ENCODE peak calls at places on chromosomes 2 and 18, in four cellular contexts. C is heart right ventricle, D is spleen, S is uterus. I is an unnamed sample. For H3K9me3 and H3K36me3, the result is how much of the 10 kb centered on the place peaks cover.

GRCh38 chr2:74079522-74080341 is 68.0 kb downstream of the BOLA3 start:
- DNase-seq in C (no peak), D (no peak), S (no peak), I (no peak)

GRCh38 chr2:17763641-17764333 is 9.8 kb downstream of the GEN1 start:
- DNase-seq in C (no peak), D (no peak), S (no peak), I (no peak)

GRCh38 chr18:55925772-55926171 is 337.8 kb upstream of the TCF4 start:
- DNase-seq in C (no peak), D (no peak), S (no peak), I (no peak)

GRCh38 chr2:202121532-202122166 is 48.6 kb downstream of the KIAA2012 start:
- DNase-seq in C (peak), D (no peak), S (no peak), I (no peak)

GRCh38 chr2:64455545-64455944 is 1.6 kb downstream of the LGALSL start:
- DNase-seq in C (no peak), D (no peak), S (no peak), I (no peak)

GRCh38 chr2:7744827-7745226 is 827.6 kb downstream of the RNF144A start:
- DNase-seq in C (no peak), D (no peak), S (no peak), I (no peak)

GRCh38 chr2:231611273-231612198 is 18.9 kb downstream of the TEX44 start:
- DNase-seq in C (no peak), D (no peak), S (peak), I (peak)

GRCh38 chr18:61549411-61549810 is 216.2 kb downstream of the CDH20 start:
- DNase-seq in C (no peak), D (no peak), S (no peak), I (no peak)

GRCh38 chr2:152543717-152544116 is 173.5 kb downstream of the PRPF40A start:
- DNase-seq in C (no peak), D (no peak), S (no peak), I (no peak)

GRCh38 chr2:201973316-201973715 is 60.3 kb upstream of the FZD7 start:
- DNase-seq in C (no peak), D (no peak), S (no peak), I (no peak)

GRCh38 chr2:25310965-25311865 is 30.5 kb downstream of the DNMT3A start:
- DNase-seq in C (peak), D (no peak), S (no peak), I (no peak)

GRCh38 chr2:238720232-238720672 is 127.6 kb upstream of the TWIST2 start:
- DNase-seq in C (peak), D (no peak), S (no peak), I (peak)

GRCh38 chr2:46296216-46296839 is 879 bp upstream of the EPAS1 start:
- DNase-seq in C (peak), D (peak), S (peak), I (no peak)

GRCh38 chr2:2570871-2571270 is 239.8 kb upstream of the MYT1L start:
- DNase-seq in C (no peak), D (peak), S (no peak), I (no peak)

GRCh38 chr2:28433935-28434599 is 41.4 kb downstream of the FOSL2 start:
- DNase-seq in C (no peak), D (peak), S (no peak), I (no peak)

GRCh38 chr2:161134547-161135518 is 25.4 kb upstream of the TANK start:
- DNase-seq in C (peak), D (no peak), S (no peak), I (peak)

GRCh38 chr18:57447154-57447621 is 12.0 kb downstream of the ONECUT2 start:
- DNase-seq in C (no peak), D (no peak), S (no peak), I (no peak)

GRCh38 chr2:234571620-234572407 is 74.9 kb upstream of the ARL4C start:
- DNase-seq in C (no peak), D (no peak), S (no peak), I (peak)

GRCh38 chr2:213162515-213163118 is 11.2 kb upstream of the IKZF2 start:
- DNase-seq in C (no peak), D (no peak), S (no peak), I (peak)

GRCh38 chr2:213164263-213164662 is 12.9 kb upstream of the IKZF2 start:
- DNase-seq in C (no peak), D (no peak), S (no peak), I (no peak)

GRCh38 chr2:213167559-213167958 is 16.1 kb upstream of the IKZF2 start:
- DNase-seq in C (no peak), D (no peak), S (no peak), I (peak)

GRCh38 chr2:213161759-213162514 is 10.5 kb upstream of the IKZF2 start:
- DNase-seq in C (no peak), D (no peak), S (no peak), I (no peak)

DNA sequence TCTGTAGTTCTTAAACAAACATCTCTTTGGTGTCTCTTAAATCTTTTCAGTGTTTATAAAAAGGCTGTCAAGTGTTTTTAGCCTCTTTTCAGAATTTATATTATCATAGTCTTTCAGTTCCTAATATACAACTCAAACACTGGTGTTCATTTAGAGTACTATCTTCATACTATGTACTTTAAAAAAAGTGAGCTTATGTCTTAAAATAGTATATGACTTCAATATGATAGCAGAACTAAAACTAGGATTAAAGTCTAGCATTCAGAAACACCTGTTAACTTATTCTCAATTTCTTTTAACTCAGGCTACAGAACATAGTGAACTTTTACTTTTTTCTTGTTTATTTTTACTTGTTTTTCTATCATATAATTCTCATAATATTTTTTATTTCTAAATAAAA is 14.7 kb upstream of the IKZF2 start:
- DNase-seq in C (no peak), D (no peak), S (no peak), I (no peak)
- H3K27ac ChIP-seq in C (no peak), D (no peak), S (no peak), I (no peak)

DNA sequence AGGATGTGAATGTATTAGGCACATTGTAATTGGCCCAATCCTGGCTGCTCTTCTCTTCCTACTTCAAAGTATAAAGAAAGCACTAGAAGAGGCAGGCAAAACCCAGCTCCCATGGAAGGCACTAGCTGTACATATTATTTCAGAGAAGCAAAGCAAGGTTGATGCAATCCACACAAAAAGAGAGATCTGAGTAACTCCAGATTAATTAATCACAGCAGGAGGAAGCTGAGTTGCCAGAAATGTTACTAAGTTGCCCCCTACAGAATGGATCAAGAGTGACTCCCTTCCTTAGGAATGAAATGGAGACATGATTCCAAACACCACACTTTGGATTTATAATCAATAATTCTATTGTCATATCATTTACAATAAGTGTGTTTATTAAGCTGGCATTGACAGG is 392.9 kb upstream of the LYPD1 start:
- DNase-seq in C (no peak), D (no peak), S (no peak), I (no peak)
- H3K9me3 ChIP-seq in C (under half), D (under half), S (under half), I (under half)

GRCh38 chr2:27376151-27376865 is 4.2 kb downstream of the ZNF513 start:
- DNase-seq in C (no peak), D (no peak), S (no peak), I (no peak)

GRCh38 chr2:27377618-27378095 is 2.9 kb downstream of the ZNF513 start:
- DNase-seq in C (no peak), D (no peak), S (no peak), I (no peak)

GRCh38 chr2:27376866-27377617 is 3.5 kb downstream of the ZNF513 start:
- DNase-seq in C (no peak), D (no peak), S (no peak), I (no peak)

GRCh38 chr2:27378096-27378808 is 2.3 kb downstream of the ZNF513 start:
- DNase-seq in C (no peak), D (peak), S (no peak), I (no peak)

DNA sequence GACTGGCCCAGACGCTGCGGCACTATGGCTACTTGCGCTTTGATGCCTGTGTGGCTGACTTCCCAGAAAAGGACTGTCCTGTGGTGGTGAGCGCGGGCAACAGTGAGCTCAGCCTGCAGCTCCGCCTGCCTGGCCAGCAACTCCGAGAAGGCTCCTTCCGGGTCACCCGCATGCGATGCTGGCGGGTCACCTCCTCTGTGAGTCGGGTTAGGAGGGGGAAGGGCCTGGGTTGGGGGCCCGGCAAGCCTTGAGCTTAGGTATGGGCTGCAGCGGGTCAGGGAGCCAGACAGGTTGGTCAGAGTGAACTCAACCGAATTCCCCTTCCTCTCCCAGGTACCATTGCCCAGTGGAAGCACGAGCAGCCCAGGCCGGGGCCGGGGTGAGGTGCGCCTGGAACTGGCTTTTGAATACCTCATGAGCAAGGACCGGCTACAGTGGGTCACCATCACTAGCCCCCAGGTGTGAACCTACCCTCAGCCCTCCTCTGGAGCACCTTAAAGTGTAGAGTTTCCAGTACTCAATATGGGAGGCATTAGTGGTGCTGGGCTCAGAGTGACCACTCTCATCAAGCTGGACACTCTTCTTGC is 4.9 kb downstream of the ZNF513 start:
- DNase-seq in C (no peak), D (peak), S (no peak), I (no peak)
- H3K36me3 ChIP-seq in C (under half), D (under half), S (under half), I (half or more)

GRCh38 chr2:122643725-122644329 is 888.4 kb downstream of the TSN start:
- DNase-seq in C (no peak), D (no peak), S (no peak), I (no peak)

GRCh38 chr2:122635649-122636496 is 880.4 kb downstream of the TSN start:
- DNase-seq in C (no peak), D (no peak), S (no peak), I (no peak)

GRCh38 chr2:122634920-122635319 is 879.5 kb downstream of the TSN start:
- DNase-seq in C (no peak), D (no peak), S (no peak), I (no peak)

GRCh38 chr2:122639176-122639575 is 883.7 kb downstream of the TSN start:
- DNase-seq in C (no peak), D (no peak), S (no peak), I (no peak)

DNA sequence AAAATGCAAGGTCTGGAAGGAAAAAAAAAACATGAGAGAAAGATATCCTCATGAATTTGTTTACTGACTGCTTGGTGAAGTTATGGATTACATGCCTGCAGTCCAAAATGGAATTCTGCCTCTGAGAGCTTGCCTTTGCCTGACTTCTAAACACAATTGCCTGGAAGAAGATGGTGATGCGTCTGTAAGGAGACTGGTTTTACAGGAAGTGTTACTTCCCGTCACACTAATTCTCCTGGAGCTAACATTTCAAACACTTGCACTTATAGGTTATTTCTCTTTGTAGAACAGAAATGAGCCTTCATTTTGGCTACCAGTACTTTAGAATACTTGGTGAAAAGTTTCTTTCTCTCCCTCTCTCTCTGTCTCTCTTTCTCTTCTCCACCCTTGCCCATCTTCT is 884.3 kb downstream of the TSN start:
- DNase-seq in C (no peak), D (no peak), S (no peak), I (no peak)
- H3K27ac ChIP-seq in C (no peak), D (no peak), S (no peak), I (no peak)

GRCh38 chr18:76791642-76792041 is 30.7 kb upstream of the ZNF236 start:
- DNase-seq in C (no peak), D (no peak), S (no peak), I (no peak)
- H3K9me3 ChIP-seq in C (under half), D (under half), S (under half), I (under half)

GRCh38 chr2:10784719-10785118 is 27.9 kb downstream of the PDIA6 start:
- DNase-seq in C (no peak), D (no peak), S (no peak), I (no peak)
- H3K36me3 ChIP-seq in C (under half), D (under half), S (under half), I (half or more)

GRCh38 chr2:237298323-237299118 is 115.4 kb downstream of the COL6A3 start:
- DNase-seq in C (no peak), D (no peak), S (peak), I (no peak)
- H3K27ac ChIP-seq in C (no peak), D (no peak), S (peak), I (peak)

GRCh38 chr2:69960821-69961220 is 610 bp downstream of the ASPRV1 start:
- DNase-seq in C (no peak), D (no peak), S (no peak), I (no peak)
- H3K9me3 ChIP-seq in C (under half), D (under half), S (under half), I (under half)